ENCODE peak calls at places on chromosomes 16 and 17, in six cellular contexts. S, K, M, G, W and T are unnamed samples.

GRCh38 chr16:84785843-84786538 is 33.8 kb upstream of the CRISPLD2 start:
- DNase-seq in S (peak; percentile 70), K (no peak), M (no peak), G (no peak), W (no peak), T (no peak)

GRCh38 chr16:12559714-12560113 is 244.0 kb downstream of the CPPED1 start:
- DNase-seq in S (no peak), K (no peak), M (no peak), G (no peak), W (no peak), T (peak; percentile 35)

GRCh38 chr17:8015236-8015956 is 13.0 kb downstream of the GUCY2D start:
- DNase-seq in S (no peak), K (no peak), M (no peak), G (peak; percentile 17), W (no peak), T (no peak)

GRCh38 chr17:7001562-7001961 is 5.7 kb downstream of the ALOX12 start:
- DNase-seq in S (no peak), K (no peak), M (no peak), G (peak; percentile 69), W (no peak), T (peak; percentile 36)

GRCh38 chr16:52547001-52547833 is at the start of gene TOX3:
- DNase-seq in S (peak; percentile 60), K (no peak), M (no peak), G (peak; percentile 64), W (no peak), T (no peak)

GRCh38 chr17:75643033-75644017 is 10.1 kb downstream of the SMIM5 start:
- DNase-seq in S (no peak), K (no peak), M (no peak), G (peak; percentile 68), W (no peak), T (no peak)

GRCh38 chr17:27496971-27497370 is 40.7 kb downstream of the KSR1 start:
- DNase-seq in S (no peak), K (no peak), M (no peak), G (no peak), W (no peak), T (no peak)

GRCh38 chr16:70652322-70652721 is 6.0 kb downstream of the IL34 start:
- DNase-seq in S (no peak), K (no peak), M (no peak), G (no peak), W (no peak), T (no peak)

GRCh38 chr16:86942469-86943175 is 364.3 kb downstream of the FOXL1 start:
- DNase-seq in S (no peak), K (no peak), M (no peak), G (no peak), W (no peak), T (peak; percentile 55)

GRCh38 chr16:27847030-27847550 is 216.4 kb downstream of the GSG1L start:
- DNase-seq in S (no peak), K (no peak), M (no peak), G (no peak), W (no peak), T (peak; percentile 2)

GRCh38 chr16:12532871-12533610 is 270.6 kb downstream of the CPPED1 start:
- DNase-seq in S (no peak), K (no peak), M (no peak), G (no peak), W (no peak), T (no peak)

GRCh38 chr16:8868272-8869211 is at the start of gene CARHSP1:
- DNase-seq in S (peak; percentile 94), K (no peak), M (peak; percentile 72), G (peak; percentile 94), W (peak; percentile 80), T (peak; percentile 84)

GRCh38 chr16:62853887-62854286 is 817.6 kb upstream of the CDH8 start:
- DNase-seq in S (no peak), K (no peak), M (no peak), G (no peak), W (no peak), T (no peak)

GRCh38 chr16:68458101-68458500 is 9.8 kb upstream of the SMPD3 start:
- DNase-seq in S (no peak), K (no peak), M (no peak), G (no peak), W (no peak), T (no peak)

GRCh38 chr17:31744541-31744951 is 114.5 kb downstream of the COPRS start:
- DNase-seq in S (no peak), K (no peak), M (no peak), G (no peak), W (no peak), T (no peak)

GRCh38 chr17:27336217-27336616 is 42.3 kb downstream of the WSB1 start:
- DNase-seq in S (no peak), K (no peak), M (no peak), G (no peak), W (no peak), T (no peak)

GRCh38 chr16:69831212-69832123 is 69.3 kb downstream of the WWP2 start:
- DNase-seq in S (peak; percentile 58), K (no peak), M (no peak), G (no peak), W (no peak), T (peak; percentile 50)

GRCh38 chr16:24848065-24848464 is 2.3 kb downstream of the SLC5A11 start:
- DNase-seq in S (no peak), K (no peak), M (no peak), G (no peak), W (no peak), T (peak; percentile 63)

GRCh38 chr16:87267566-87267965 is 49.6 kb downstream of the C16orf95 start:
- DNase-seq in S (no peak), K (no peak), M (no peak), G (no peak), W (no peak), T (no peak)

GRCh38 chr17:58329035-58329807 is 626 bp upstream of the TSPOAP1 start:
- DNase-seq in S (no peak), K (no peak), M (peak; percentile 55), G (peak; percentile 77), W (no peak), T (no peak)

GRCh38 chr17:13415877-13416416 is 185.8 kb downstream of the HS3ST3A1 start:
- DNase-seq in S (peak; percentile 25), K (no peak), M (no peak), G (no peak), W (no peak), T (peak; percentile 92)

GRCh38 chr16:31128711-31129567 is 6.6 kb downstream of the PRSS8 start:
- DNase-seq in S (peak; percentile 86), K (no peak), M (no peak), G (no peak), W (no peak), T (no peak)